ENCODE peak calls at places on chromosomes 5 and 9, in four cellular contexts. P is HCT116, J is heart right ventricle, F is stomach. L is an unnamed sample. For H3K9me3, the result is how much of the 10 kb centered on the place peaks cover.

GRCh38 chr5:127299678-127300077 is 9.1 kb downstream of the MEGF10 start:
- DNase-seq in P (no peak), J (no peak), F (no peak), L (no peak)

GRCh38 chr5:5014836-5015235 is 125.3 kb upstream of the ADAMTS16 start:
- DNase-seq in P (no peak), J (no peak), F (no peak), L (no peak)

GRCh38 chr5:136781464-136781863 is 416.1 kb upstream of the TRPC7 start:
- DNase-seq in P (no peak), J (no peak), F (no peak), L (no peak)

GRCh38 chr5:132134384-132134783 is 60.8 kb downstream of the CSF2 start:
- DNase-seq in P (peak), J (no peak), F (no peak), L (no peak)

GRCh38 chr9:19114680-19115270 is 12.1 kb upstream of the HAUS6 start:
- DNase-seq in P (no peak), J (no peak), F (no peak), L (no peak)

GRCh38 chr5:5304361-5305035 is 118.0 kb upstream of the ICE1 start:
- DNase-seq in P (no peak), J (no peak), F (no peak), L (no peak)

GRCh38 chr5:7916171-7916804 is 47.3 kb downstream of the MTRR start:
- DNase-seq in P (no peak), J (no peak), F (no peak), L (no peak)

GRCh38 chr5:87268970-87269377 is 1.3 kb downstream of the RASA1 start:
- DNase-seq in P (no peak), J (no peak), F (no peak), L (no peak)

GRCh38 chr5:172806897-172807672 is 27.0 kb upstream of the ERGIC1 start:
- DNase-seq in P (peak), J (peak), F (peak), L (peak)

GRCh38 chr9:12773562-12773961 is 1.3 kb upstream of the LURAP1L start:
- DNase-seq in P (no peak), J (no peak), F (no peak), L (no peak)

GRCh38 chr5:83417884-83418283 is 53.7 kb upstream of the VCAN start:
- DNase-seq in P (no peak), J (no peak), F (no peak), L (no peak)

GRCh38 chr9:133162802-133163558 is 734 bp downstream of the GBGT1 start:
- DNase-seq in P (no peak), J (no peak), F (no peak), L (no peak)

GRCh38 chr9:110601098-110601497 is 21.6 kb upstream of the SVEP1 start:
- DNase-seq in P (no peak), J (no peak), F (no peak), L (no peak)

GRCh38 chr9:91117959-91118651 is 243.6 kb downstream of the AUH start:
- DNase-seq in P (no peak), J (peak), F (peak), L (peak)

DNA sequence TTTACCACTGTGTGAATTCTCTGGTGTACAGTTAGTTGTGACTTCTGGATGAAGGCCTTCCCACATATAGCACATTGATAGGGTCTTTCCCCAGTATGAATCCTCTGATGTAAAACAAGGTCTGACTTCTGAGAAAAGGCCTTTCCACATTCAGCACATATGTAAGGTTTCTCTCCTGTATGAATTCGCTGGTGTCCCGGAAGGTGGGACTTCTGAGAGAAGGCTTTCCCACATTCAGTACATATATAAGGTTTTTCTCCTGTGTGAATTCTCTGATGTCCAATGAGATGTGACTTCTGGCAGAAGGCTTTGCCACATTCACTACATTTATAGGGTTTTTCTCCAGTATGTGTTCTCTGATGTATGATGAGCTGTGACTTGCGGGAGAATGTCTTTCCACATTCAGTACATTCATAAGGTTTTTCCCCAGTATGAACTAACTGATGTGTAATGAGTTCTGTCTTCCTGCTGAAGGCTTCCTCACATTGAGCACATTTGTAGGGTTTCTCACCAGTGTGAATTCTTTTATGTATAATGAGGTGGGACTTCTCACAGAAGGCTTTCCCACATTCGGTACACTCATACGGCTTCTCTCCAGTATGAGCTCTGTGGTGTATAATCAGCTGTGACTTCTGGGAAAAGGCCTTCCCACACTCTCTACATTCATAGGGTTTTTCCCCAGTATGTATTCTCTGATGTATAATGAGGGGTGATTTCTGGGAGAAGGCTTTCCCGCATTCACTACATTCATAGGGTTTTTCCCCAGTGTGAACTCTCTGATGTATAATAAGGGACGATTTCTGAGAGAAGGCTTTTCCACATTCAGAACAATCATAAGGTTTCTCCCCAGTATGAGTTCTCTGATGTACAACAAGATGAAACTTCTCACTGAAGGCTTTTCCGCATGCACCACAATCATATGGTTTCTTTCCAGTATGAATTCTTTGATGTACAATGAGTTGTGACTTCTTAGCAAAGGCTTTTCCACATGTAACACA is 9.1 kb downstream of the ZNF300 start:
- DNase-seq in P (no peak), J (no peak), F (no peak), L (no peak)
- H3K27ac ChIP-seq in P (no peak), J (no peak), F (no peak), L (no peak)

DNA sequence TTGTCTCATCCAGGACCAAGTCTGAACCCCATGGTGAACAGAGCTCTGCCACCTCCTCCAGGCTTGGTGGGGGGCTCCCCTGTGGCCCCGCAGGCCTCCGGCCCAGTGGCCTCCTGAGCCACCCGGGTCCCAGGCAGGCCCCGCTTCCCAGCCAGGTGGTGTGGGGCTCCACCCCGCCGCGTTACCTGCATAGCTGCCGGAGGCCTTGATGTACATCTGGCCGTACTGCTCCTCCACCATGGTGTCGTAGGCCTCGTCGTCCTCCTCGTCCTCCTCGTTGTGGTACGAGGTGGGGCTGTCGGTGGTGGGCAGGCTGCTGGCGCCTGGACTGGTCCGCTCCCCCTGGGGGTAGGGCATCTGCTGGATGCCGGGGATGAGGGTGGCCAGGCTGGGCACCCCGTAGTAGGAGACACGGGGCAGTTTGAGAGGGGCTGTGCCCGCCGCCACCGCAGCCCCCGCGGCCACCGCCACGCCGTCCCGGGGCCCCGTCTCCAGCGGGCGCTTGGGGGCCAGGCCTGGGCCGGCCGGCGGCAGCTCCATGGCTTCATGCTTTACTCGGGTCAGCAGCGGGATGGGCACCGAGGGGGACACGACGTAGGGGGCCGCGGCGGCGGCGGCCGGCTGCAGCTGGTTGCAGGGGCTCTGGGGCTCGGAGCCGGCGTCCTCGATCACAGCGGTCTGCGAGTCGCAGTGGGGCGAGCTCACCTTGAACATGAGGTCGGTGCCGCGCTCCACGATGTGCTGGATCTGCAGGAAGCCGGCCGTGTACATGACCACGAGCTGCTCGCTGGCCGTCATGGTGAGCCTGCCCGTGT is 45.4 kb downstream of the NACC2 start:
- DNase-seq in P (no peak), J (no peak), F (no peak), L (peak)
- H3K4me3 ChIP-seq in P (no peak), J (no peak), F (no peak), L (no peak)

GRCh38 chr9:92846662-92847145 is 31.1 kb downstream of the ZNF484 start:
- DNase-seq in P (no peak), J (no peak), F (no peak), L (no peak)
- H3K9me3 ChIP-seq in P (half or more), J (half or more), F (under half), L (under half)

DNA sequence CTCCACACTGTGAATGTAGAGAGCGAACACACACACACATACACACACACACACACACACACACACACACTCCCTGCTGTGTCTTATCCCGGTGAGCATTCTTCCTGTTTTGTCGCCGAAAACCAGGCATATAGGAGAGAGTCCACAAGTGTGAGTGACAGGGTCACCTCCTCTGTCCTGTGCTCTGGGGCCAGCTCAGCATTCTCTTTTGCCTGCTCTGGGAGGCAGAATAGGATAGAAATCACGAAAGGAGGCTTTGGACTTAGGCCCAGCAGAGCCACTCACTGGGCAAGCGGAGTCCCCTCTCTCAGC is 3.0 kb downstream of the LAMC3 start:
- DNase-seq in P (no peak), J (no peak), F (no peak), L (no peak)
- H3K27ac ChIP-seq in P (no peak), J (no peak), F (no peak), L (no peak)

DNA sequence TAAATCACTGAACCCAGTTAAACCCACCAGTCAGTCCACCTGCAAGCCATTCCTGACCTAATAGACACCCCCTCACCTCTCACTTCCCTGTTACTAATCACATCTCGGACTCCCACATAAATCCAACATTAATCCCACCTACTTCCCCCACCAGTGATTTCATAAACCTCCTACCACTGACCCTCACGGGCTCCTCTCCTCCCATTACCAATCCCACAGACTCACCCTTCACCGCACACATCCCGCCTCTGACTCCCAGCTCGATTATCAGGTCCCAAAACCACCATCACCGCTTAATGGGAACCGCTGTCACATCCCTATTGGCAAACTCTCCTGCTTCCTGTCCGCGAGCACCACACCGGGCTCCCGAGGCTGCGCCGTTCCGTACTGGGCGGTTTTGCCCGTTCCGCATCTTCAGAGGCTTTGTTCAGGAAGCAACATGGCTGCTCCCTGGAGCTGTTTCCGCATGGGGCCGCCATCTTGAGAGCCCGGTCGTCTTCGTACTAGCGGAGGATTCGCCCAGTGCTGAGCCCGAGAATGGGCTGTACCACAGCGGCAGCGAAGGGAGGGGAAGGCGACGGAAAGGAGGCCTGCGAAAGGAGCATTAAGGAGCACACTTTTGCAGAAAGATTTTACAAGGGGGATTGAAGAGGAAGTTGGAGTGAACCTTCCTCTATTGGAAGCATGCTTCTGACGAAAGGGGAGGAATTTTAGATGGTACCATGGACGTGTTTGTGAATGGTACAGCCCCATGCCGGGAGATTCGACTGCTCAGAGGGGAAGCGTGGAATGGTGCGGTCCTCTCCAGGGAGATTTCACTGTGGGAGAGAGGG is at the start of gene ZNF300:
- DNase-seq in P (no peak), J (peak), F (peak), L (peak)
- H3K4me3 ChIP-seq in P (no peak), J (peak), F (peak), L (peak)

GRCh38 chr9:120510816-120511215 is 69.2 kb downstream of the CDK5RAP2 start:
- DNase-seq in P (no peak), J (no peak), F (no peak), L (no peak)
- H3K9me3 ChIP-seq in P (under half), J (under half), F (under half), L (under half)

DNA sequence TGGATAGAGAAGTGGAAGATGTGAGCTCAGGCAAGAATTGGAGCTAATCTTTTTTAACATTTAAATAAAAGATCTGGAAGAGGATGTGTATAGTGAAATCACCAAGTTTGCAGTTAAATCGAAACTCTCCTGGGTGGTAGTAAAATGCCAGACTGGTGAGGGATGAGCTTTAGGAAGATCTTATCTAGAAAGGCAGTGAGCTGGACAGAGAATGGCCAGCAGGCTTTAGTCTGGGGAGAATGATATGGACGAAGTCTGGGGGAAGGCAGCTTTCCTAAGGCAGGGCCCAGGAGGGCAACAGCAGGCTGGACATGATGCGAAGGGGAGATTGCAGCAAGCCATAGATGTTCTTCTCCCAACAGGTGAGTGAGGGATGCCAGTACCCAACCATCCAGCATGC is 25.6 kb downstream of the UNC5A start:
- DNase-seq in P (no peak), J (no peak), F (no peak), L (no peak)
- H3K27ac ChIP-seq in P (no peak), J (no peak), F (no peak), L (no peak)

GRCh38 chr5:168268949-168269943 is 22.2 kb upstream of the WWC1 start:
- DNase-seq in P (peak), J (peak), F (peak), L (peak)
- H3K4me3 ChIP-seq in P (peak), J (peak), F (peak), L (peak)

GRCh38 chr9:138024131-138024530 is 146.5 kb downstream of the CACNA1B start:
- DNase-seq in P (no peak), J (no peak), F (peak), L (peak)
- H3K9me3 ChIP-seq in P (under half), J (under half), F (under half), L (under half)

DNA sequence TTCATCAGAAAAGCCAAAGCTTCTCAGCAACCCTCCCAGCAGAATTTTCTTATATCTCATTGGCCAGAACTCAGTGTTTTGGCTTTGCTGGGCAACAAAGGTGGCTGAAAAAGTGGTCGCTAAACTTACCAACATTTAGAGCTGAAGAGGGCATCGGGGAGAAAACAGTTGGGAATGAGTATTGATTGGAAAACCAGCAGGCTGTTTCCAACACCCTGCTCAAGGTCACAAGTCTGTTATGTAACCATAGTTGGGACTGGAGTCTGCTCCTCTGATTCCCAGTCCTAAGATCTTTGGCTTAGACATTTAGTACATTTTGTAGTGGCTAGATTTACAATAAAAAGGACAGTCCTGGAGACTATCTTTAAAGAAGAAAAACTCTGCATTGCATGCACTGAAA is 17.1 kb downstream of the IL12B start:
- DNase-seq in P (no peak), J (no peak), F (no peak), L (no peak)
- H3K27ac ChIP-seq in P (no peak), J (no peak), F (no peak), L (no peak)

L was measured in right atrium auricular region.